ENCODE peak calls at places on chromosomes 2 and 18, in seven cellular contexts. J, V, O, U, A, H and S are unnamed samples.
A peak's percentile ranks its signal among the peaks of the same experiment; 100 is the strongest.

GRCh38 chr2:8535821-8536685 is 145.8 kb upstream of the ID2 start:
- DNase-seq in A (no peak), J (no peak), U (peak; percentile 87), O (peak; percentile 72), V (no peak), H (no peak), S (no peak)

GRCh38 chr2:27627963-27628766 is 647 bp downstream of the CCDC121 start:
- DNase-seq in H (peak; percentile 96), A (peak; percentile 86), O (no peak), U (no peak), V (no peak), J (peak; percentile 42), S (no peak)

GRCh38 chr2:48586433-48586832 is 31.2 kb upstream of the GTF2A1L start:
- DNase-seq in H (no peak), U (no peak), J (no peak), V (no peak), A (no peak), O (no peak), S (no peak)

GRCh38 chr2:231293163-231293562 is 94.7 kb downstream of the ARMC9 start:
- DNase-seq in H (no peak), O (no peak), U (no peak), J (no peak), V (no peak), A (no peak), S (no peak)

GRCh38 chr2:152755029-152755428 is 36.6 kb downstream of the ARL6IP6 start:
- DNase-seq in H (no peak), J (peak; percentile 42), A (no peak), V (peak; percentile 80), U (no peak), O (peak; percentile 43), S (peak; percentile 25)

GRCh38 chr2:187252063-187252462 is 196.0 kb downstream of the CALCRL start:
- DNase-seq in J (no peak), V (no peak), U (no peak), A (no peak), H (no peak), O (no peak), S (no peak)

GRCh38 chr18:79945118-79946042 is 6.1 kb downstream of the SLC66A2 start:
- DNase-seq in U (no peak), V (no peak), J (no peak), A (no peak), H (no peak), O (no peak), S (no peak)

GRCh38 chr18:28134774-28135173 is 42.2 kb downstream of the CDH2 start:
- DNase-seq in A (no peak), J (no peak), O (no peak), U (no peak), H (no peak), V (no peak), S (no peak)

GRCh38 chr2:3522851-3523481 is 3.6 kb upstream of the ADI1 start:
- DNase-seq in H (peak; percentile 61), V (no peak), U (no peak), J (no peak), O (peak; percentile 74), A (no peak), S (no peak)

GRCh38 chr2:3805120-3805519 is 101.7 kb downstream of the DCDC2C start:
- DNase-seq in A (peak; percentile 73), V (no peak), O (no peak), H (no peak), J (peak; percentile 25), U (no peak), S (peak; percentile 68)

GRCh38 chr2:137190411-137191190 is 425.3 kb downstream of the THSD7B start:
- DNase-seq in U (no peak), A (no peak), O (no peak), V (no peak), H (no peak), J (peak; percentile 64), S (no peak)

GRCh38 chr18:12885500-12885899 is 1.5 kb upstream of the PTPN2 start:
- DNase-seq in O (no peak), V (no peak), U (no peak), H (no peak), A (no peak), J (no peak), S (no peak)

GRCh38 chr2:217038001-217038400 is 178.1 kb upstream of the TNP1 start:
- DNase-seq in O (no peak), J (no peak), U (no peak), A (no peak), V (no peak), H (no peak), S (no peak)

GRCh38 chr2:88059979-88060906 is 4.7 kb upstream of the KRCC1 start:
- DNase-seq in V (peak; percentile 22), J (peak; percentile 64), A (peak; percentile 55), U (no peak), O (no peak), H (peak; percentile 31), S (no peak)

GRCh38 chr2:156455366-156455975 is 19.3 kb downstream of the GPD2 start:
- DNase-seq in J (no peak), O (no peak), A (peak; percentile 58), H (peak; percentile 50), U (no peak), V (no peak), S (no peak)

GRCh38 chr2:43020990-43021677 is 205.3 kb downstream of the ZFP36L2 start:
- DNase-seq in U (no peak), O (no peak), A (no peak), J (no peak), V (no peak), H (no peak), S (no peak)

GRCh38 chr2:43019536-43020183 is 206.7 kb downstream of the ZFP36L2 start:
- DNase-seq in O (peak; percentile 14), H (no peak), J (no peak), U (peak; percentile 21), A (no peak), V (no peak), S (no peak)

GRCh38 chr2:43020296-43020695 is 206.1 kb downstream of the ZFP36L2 start:
- DNase-seq in O (peak; percentile 9), A (no peak), J (no peak), U (no peak), V (no peak), H (no peak), S (no peak)

GRCh38 chr2:43018179-43019024 is 208.0 kb downstream of the ZFP36L2 start:
- DNase-seq in H (peak; percentile 84), U (peak; percentile 54), A (peak; percentile 93), V (no peak), J (no peak), O (peak; percentile 98), S (no peak)

DNA sequence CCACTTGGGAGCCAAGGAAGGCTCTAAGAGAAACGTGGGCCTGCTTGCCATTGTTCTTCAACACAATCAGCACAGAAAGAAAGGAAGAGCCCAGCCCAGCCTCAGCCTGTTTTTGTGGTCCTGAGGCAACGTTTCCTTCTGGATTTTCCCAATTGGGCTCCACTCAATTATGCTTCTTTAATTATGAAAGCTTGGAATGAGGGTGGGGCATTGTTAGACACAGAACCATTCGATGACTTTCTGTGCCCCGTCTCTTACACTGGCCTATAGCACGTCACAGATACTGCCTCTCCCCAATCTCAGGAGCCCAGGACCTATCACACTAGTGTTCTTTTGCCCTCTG is 207.4 kb downstream of the ZFP36L2 start:
- DNase-seq in U (no peak), H (no peak), A (no peak), V (no peak), J (no peak), O (no peak), S (no peak)
- TF ChIP-seq CTCF in U (no peak), H (no peak), A (no peak), V (no peak), J (no peak), O (no peak), S (no peak)

DNA sequence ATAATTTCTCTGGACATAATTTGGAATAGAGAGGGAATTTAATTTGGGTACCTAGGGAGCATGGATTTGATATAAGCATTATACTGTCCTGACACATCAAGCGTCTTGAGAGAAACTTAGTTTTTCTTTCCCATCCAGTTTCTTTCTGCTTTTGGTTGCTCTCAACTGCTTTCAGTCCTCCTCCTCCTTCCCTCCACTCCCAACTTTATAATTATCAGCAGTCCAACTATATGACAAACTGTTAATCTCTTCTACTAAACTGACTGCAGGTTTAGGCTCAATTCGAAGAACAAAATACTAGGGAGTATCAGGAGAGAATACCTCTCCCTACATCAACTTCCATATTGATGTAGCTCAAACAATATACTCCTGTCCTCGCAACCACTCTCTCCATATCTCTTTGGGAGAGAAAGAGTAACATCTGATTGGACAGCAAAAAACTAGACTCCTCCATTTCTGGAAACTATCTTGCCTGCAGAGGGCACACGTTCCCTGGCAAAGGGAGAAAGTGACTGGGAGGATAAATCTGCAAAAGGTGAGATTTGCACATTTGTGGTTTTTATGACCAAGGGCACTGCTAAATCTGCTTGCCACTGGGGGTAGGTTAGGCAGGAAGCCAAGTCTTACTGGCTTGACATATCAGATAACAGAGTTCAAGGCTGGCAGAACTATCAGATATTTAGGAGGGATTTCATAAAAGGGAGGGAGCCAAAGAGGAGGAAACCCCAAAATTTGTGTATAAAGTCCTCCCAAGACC is 40.1 kb downstream of the ICA1L start:
- DNase-seq in O (no peak), V (peak; percentile 36), U (no peak), H (peak; percentile 61), A (peak; percentile 84), J (peak; percentile 15), S (peak; percentile 65)
- TF ChIP-seq CTCF in O (peak; percentile 53), V (peak; percentile 40), U (peak; percentile 36), H (peak; percentile 76), A (peak; percentile 46), J (peak; percentile 81), S (peak; percentile 94)

DNA sequence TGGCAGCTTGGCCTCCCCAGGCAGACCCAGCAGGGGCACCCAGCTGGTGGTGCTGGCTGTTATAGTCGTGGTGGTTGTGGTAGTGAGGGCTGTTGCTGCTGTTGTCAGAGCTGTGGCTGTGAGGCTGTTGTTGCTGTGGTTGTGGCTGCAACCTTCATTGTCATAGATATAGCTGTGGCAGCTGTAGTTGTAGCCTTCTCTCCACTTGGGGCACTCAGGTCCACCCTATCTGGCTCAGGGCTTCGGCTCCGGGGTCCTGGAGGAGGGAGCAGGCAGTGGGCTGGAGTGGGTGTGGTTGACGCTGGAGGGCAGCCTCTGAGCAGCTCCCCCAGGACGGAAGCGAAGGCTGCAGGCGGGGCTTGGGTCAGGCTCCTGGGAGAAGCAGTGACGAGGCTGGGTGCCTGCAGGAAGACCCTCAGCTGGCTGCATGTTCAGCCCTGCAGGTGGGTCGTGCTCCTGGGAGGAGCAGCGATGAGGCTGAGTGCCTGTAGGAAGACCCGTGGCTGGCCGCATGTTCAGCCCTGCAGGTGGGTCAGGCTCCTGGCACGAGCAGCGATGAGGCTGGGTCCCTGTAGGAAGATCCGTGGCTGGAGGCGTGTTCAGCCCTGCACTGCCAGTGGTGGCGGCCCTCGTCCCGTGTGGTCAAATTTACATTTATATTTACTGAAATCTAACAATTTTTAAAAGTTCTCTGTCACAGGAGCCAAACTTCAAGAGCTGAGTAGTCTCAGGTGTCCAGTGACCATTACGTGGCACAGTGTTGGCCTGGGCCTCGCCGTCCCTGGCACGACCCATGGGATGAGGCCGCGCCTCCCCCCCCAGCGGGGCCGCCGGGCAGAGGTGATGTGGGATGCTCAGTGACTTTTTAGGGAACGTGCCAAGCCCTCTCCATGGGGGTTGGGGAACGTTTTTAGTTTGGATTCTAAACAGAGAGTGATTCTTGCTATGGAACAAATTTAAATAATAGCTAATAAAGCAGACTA is 79.2 kb upstream of the PXDN start:
- DNase-seq in A (no peak), O (no peak), V (peak; percentile 65), U (no peak), H (no peak), J (peak; percentile 70), S (no peak)
- TF ChIP-seq CTCF in A (no peak), O (no peak), V (no peak), U (no peak), H (no peak), J (no peak), S (no peak)

DNA sequence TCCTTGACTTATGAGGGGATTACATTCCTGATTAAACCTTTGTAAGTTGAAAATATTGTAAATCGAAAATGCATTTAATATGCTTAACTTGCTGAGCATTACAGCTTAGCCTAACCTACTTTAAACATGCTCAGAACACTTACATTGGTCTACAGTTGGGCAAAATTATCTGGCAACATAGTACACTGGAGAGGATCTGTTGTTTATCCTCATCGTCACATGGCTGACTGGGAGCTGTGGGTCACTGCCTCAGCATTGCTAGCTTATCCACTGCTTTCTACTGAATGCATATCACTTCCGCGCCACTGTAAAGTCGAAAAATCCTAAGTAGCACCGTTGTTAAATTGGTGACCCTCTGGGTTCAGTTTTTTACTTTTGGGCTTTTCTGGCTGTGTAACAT is 13.7 kb downstream of the PMS1 start:
- DNase-seq in J (no peak), A (no peak), H (no peak), O (no peak), U (no peak), V (no peak), S (no peak)
- TF ChIP-seq CTCF in J (no peak), A (no peak), H (no peak), O (no peak), U (no peak), V (no peak), S (no peak)